ENCODE peak calls at places on chromosomes 3 and 15, in seven cellular contexts. S, N, Z, O, F, R and I are unnamed samples.

GRCh38 chr3:152104847-152105415 is 163.8 kb upstream of the MBNL1 start:
- DNase-seq in R (no peak), S (no peak), N (no peak), O (no peak), F (no peak), Z (no peak), I (no peak)

GRCh38 chr15:39946862-39947261 is 12.9 kb downstream of the EIF2AK4 start:
- DNase-seq in N (no peak), O (peak; percentile 84), F (no peak), S (no peak), R (no peak), Z (no peak), I (no peak)

GRCh38 chr15:95326689-95327525 is 1003.6 kb upstream of the NR2F2 start:
- DNase-seq in S (no peak), R (no peak), Z (no peak), F (no peak), N (peak; percentile 26), O (no peak), I (peak; percentile 66)

GRCh38 chr15:66921319-66921718 is 144.1 kb upstream of the SMAD3 start:
- DNase-seq in R (no peak), N (no peak), O (no peak), S (no peak), F (no peak), Z (no peak), I (no peak)

GRCh38 chr3:195143221-195143620 is 127.7 kb downstream of the XXYLT1 start:
- DNase-seq in R (no peak), Z (no peak), O (no peak), S (no peak), N (no peak), F (no peak), I (no peak)

GRCh38 chr15:70597056-70597603 is 166.2 kb downstream of the UACA start:
- DNase-seq in N (no peak), R (no peak), O (peak; percentile 62), S (no peak), F (no peak), Z (peak; percentile 87), I (no peak)

GRCh38 chr15:83206971-83207621 is 527 bp downstream of the HDGFL3 start:
- DNase-seq in Z (no peak), S (peak; percentile 36), F (peak; percentile 26), N (peak; percentile 45), O (peak; percentile 50), R (peak; percentile 23), I (peak; percentile 94)

GRCh38 chr15:58684751-58685150 is 64.8 kb downstream of the ADAM10 start:
- DNase-seq in O (no peak), Z (no peak), S (no peak), N (no peak), R (no peak), F (no peak), I (no peak)

GRCh38 chr3:171428321-171428787 is 31.9 kb downstream of the TNIK start:
- DNase-seq in Z (no peak), F (no peak), R (no peak), N (no peak), O (no peak), S (no peak), I (no peak)

GRCh38 chr3:48561045-48561736 is 2.4 kb downstream of the UCN2 start:
- DNase-seq in N (peak; percentile 56), O (peak; percentile 83), F (no peak), Z (no peak), R (peak; percentile 77), S (peak; percentile 39), I (peak; percentile 97)

GRCh38 chr3:16923112-16923511 is 38.4 kb downstream of the PLCL2 start:
- DNase-seq in S (no peak), N (no peak), O (no peak), R (no peak), Z (no peak), F (no peak), I (no peak)

GRCh38 chr15:58015565-58015964 is 49.9 kb downstream of the ALDH1A2 start:
- DNase-seq in Z (no peak), R (no peak), O (peak; percentile 34), F (no peak), N (no peak), S (no peak), I (no peak)

GRCh38 chr3:16242177-16242576 is 22.6 kb downstream of the DPH3 start:
- DNase-seq in N (no peak), F (no peak), O (no peak), R (no peak), Z (no peak), S (no peak), I (no peak)

GRCh38 chr3:141100531-141101320 is 49.6 kb downstream of the SPSB4 start:
- DNase-seq in N (no peak), R (no peak), F (no peak), O (no peak), S (no peak), Z (no peak), I (no peak)

GRCh38 chr3:37093481-37093880 is 80.9 kb downstream of the LRRFIP2 start:
- DNase-seq in S (no peak), Z (no peak), N (no peak), F (no peak), O (peak; percentile 62), R (no peak), I (no peak)

GRCh38 chr3:16245613-16246012 is 19.1 kb downstream of the DPH3 start:
- DNase-seq in R (no peak), N (no peak), S (no peak), Z (no peak), F (no peak), O (no peak), I (no peak)

GRCh38 chr3:130894130-130894872 is 417 bp downstream of the ATP2C1 start:
- DNase-seq in O (peak; percentile 37), R (peak; percentile 25), S (peak; percentile 44), N (peak; percentile 29), Z (no peak), F (no peak), I (peak; percentile 85)

GRCh38 chr3:184082465-184082864 is 14.4 kb upstream of the HTR3E start:
- DNase-seq in R (no peak), O (no peak), Z (no peak), F (no peak), N (no peak), S (no peak), I (no peak)

GRCh38 chr3:194205675-194206133 is 69.8 kb downstream of the HES1 start:
- DNase-seq in S (no peak), O (no peak), N (no peak), F (peak; percentile 34), Z (no peak), R (no peak), I (peak; percentile 21)

GRCh38 chr3:107045791-107046190 is 331.4 kb upstream of the CCDC54 start:
- DNase-seq in F (no peak), R (no peak), Z (no peak), N (no peak), O (no peak), S (no peak), I (no peak)

GRCh38 chr3:80542476-80542875 is 774.7 kb upstream of the ROBO1 start:
- DNase-seq in O (no peak), N (no peak), S (no peak), Z (no peak), F (no peak), R (no peak), I (no peak)

GRCh38 chr3:16148783-16149182 is 25.7 kb upstream of the GALNT15 start:
- DNase-seq in O (peak; percentile 90), F (no peak), R (no peak), Z (no peak), S (no peak), N (no peak), I (peak; percentile 81)

GRCh38 chr3:166917437-166917836 is 462.7 kb downstream of the ZBBX start:
- DNase-seq in O (no peak), R (no peak), S (no peak), N (no peak), F (no peak), Z (no peak), I (no peak)